ENCODE peak calls at places on chromosomes 6 and 20, in six cellular contexts. B is RWPE1, E is WERI-Rb-1, T is pancreas, I is PC-3, U is tibial artery. R is an unnamed sample.

GRCh38 chr20:10984899-10985298 is 311.1 kb upstream of the JAG1 start:
- DNase-seq in B (no peak), E (no peak), T (no peak), I (no peak), U (no peak), R (no peak)

GRCh38 chr6:4270799-4271198 is 135.4 kb upstream of the ECI2 start:
- DNase-seq in B (peak; percentile 61), E (no peak), T (no peak), I (peak; percentile 87), U (no peak), R (no peak)

GRCh38 chr20:48403362-48403761 is 424.4 kb downstream of the PREX1 start:
- DNase-seq in B (no peak), E (no peak), T (no peak), I (no peak), U (no peak), R (no peak)

GRCh38 chr6:87040729-87041128 is 54.2 kb downstream of the CGA start:
- DNase-seq in B (no peak), E (no peak), T (no peak), I (no peak), U (no peak), R (no peak)

GRCh38 chr20:8005033-8005432 is 14.5 kb downstream of the TMX4 start:
- DNase-seq in B (no peak), E (peak; percentile 48), T (no peak), I (no peak), U (no peak), R (no peak)

GRCh38 chr6:109791301-109791700 is 100.2 kb downstream of the FIG4 start:
- DNase-seq in B (no peak), E (no peak), T (no peak), I (peak; percentile 5), U (no peak), R (no peak)

GRCh38 chr6:119856136-119856535 is 506.6 kb upstream of the MAN1A1 start:
- DNase-seq in B (peak; percentile 17), E (no peak), T (no peak), I (peak; percentile 25), U (no peak), R (no peak)

GRCh38 chr6:119479860-119480655 is 130.5 kb upstream of the MAN1A1 start:
- DNase-seq in B (no peak), E (no peak), T (no peak), I (no peak), U (no peak), R (peak; percentile 18)

GRCh38 chr20:21361266-21361665 is 36.1 kb downstream of the NKX2-4 start:
- DNase-seq in B (peak; percentile 13), E (no peak), T (no peak), I (peak; percentile 8), U (no peak), R (no peak)

GRCh38 chr20:1437222-1437904 is 29.3 kb downstream of the NSFL1C start:
- DNase-seq in B (peak; percentile 76), E (peak; percentile 71), T (peak; percentile 86), I (peak; percentile 86), U (peak; percentile 65), R (peak; percentile 48)

GRCh38 chr20:51529758-51530157 is 12.8 kb downstream of the NFATC2 start:
- DNase-seq in B (no peak), E (no peak), T (no peak), I (no peak), U (no peak), R (no peak)

GRCh38 chr20:51570755-51571469 is 28.4 kb upstream of the NFATC2 start:
- DNase-seq in B (no peak), E (no peak), T (no peak), I (no peak), U (peak; percentile 49), R (no peak)

GRCh38 chr20:54897787-54898186 is 422.4 kb downstream of the DOK5 start:
- DNase-seq in B (no peak), E (no peak), T (no peak), I (no peak), U (no peak), R (no peak)

GRCh38 chr6:18362058-18362561 is 25.0 kb upstream of the RNF144B start:
- DNase-seq in B (peak; percentile 34), E (no peak), T (no peak), I (peak; percentile 48), U (no peak), R (peak; percentile 91)

GRCh38 chr6:33812669-33813068 is 8.9 kb upstream of the MLN start:
- DNase-seq in B (peak; percentile 62), E (no peak), T (peak; percentile 74), I (peak; percentile 68), U (no peak), R (no peak)

GRCh38 chr6:135481786-135482369 is 15.7 kb downstream of the AHI1 start:
- DNase-seq in B (no peak), E (no peak), T (no peak), I (no peak), U (no peak), R (no peak)

GRCh38 chr20:61614311-61615100 is 362.4 kb downstream of the CDH4 start:
- DNase-seq in B (no peak), E (no peak), T (no peak), I (no peak), U (no peak), R (no peak)

GRCh38 chr6:124441430-124441829 is 520.8 kb upstream of the RNF217 start:
- DNase-seq in B (no peak), E (no peak), T (no peak), I (no peak), U (no peak), R (no peak)

GRCh38 chr20:1321654-1321939 is 7.3 kb downstream of the SDCBP2 start:
- DNase-seq in B (no peak), E (no peak), T (no peak), I (no peak), U (no peak), R (no peak)

GRCh38 chr20:41483553-41483930 is 116.9 kb upstream of the EMILIN3 start:
- DNase-seq in B (no peak), E (no peak), T (no peak), I (peak; percentile 23), U (no peak), R (no peak)

GRCh38 chr20:840503-840857 is 7.0 kb downstream of the FAM110A start:
- DNase-seq in B (no peak), E (no peak), T (no peak), I (no peak), U (no peak), R (no peak)

GRCh38 chr6:73969982-73970960 is 274.3 kb downstream of the CD109 start:
- DNase-seq in B (peak; percentile 57), E (no peak), T (no peak), I (peak; percentile 68), U (no peak), R (no peak)

GRCh38 chr6:150290429-150290828 is 78.4 kb upstream of the IYD start:
- DNase-seq in B (peak; percentile 85), E (no peak), T (no peak), I (no peak), U (no peak), R (peak; percentile 87)

GRCh38 chr6:105759946-105760345 is 326.2 kb upstream of the PRDM1 start:
- DNase-seq in B (no peak), E (no peak), T (no peak), I (peak; percentile 16), U (no peak), R (no peak)

GRCh38 chr6:105760746-105761145 is 325.4 kb upstream of the PRDM1 start:
- DNase-seq in B (no peak), E (no peak), T (no peak), I (no peak), U (no peak), R (no peak)

GRCh38 chr6:105759015-105759414 is 327.1 kb upstream of the PRDM1 start:
- DNase-seq in B (no peak), E (no peak), T (no peak), I (peak; percentile 42), U (no peak), R (peak; percentile 68)

GRCh38 chr6:105755885-105756284 is 330.3 kb upstream of the PRDM1 start:
- DNase-seq in B (no peak), E (no peak), T (no peak), I (no peak), U (no peak), R (no peak)

GRCh38 chr6:105757512-105758200 is 328.5 kb upstream of the PRDM1 start:
- DNase-seq in B (no peak), E (no peak), T (no peak), I (peak; percentile 70), U (no peak), R (peak; percentile 70)
- H3K27ac ChIP-seq in B (no peak overlapping the region), E (no peak overlapping the region), T (no peak overlapping the region), I (peak overlapping the region; percentile 74), U (no peak overlapping the region), R (peak overlapping the region; percentile 63)

GRCh38 chr6:148745926-148746325 is 904 bp upstream of the UST start:
- DNase-seq in B (no peak), E (no peak), T (no peak), I (peak; percentile 37), U (no peak), R (no peak)
- H3K27ac ChIP-seq in B (peak overlapping the region; percentile 85), E (no peak overlapping the region), T (peak overlapping the region; percentile 86), I (no peak overlapping the region), U (peak overlapping the region; percentile 85), R (peak overlapping the region; percentile 61)

GRCh38 chr6:152094276-152094675 is 286.8 kb downstream of the ESR1 start:
- DNase-seq in B (no peak), E (no peak), T (no peak), I (no peak), U (no peak), R (no peak)

GRCh38 chr6:152093711-152094110 is 286.2 kb downstream of the ESR1 start:
- DNase-seq in B (no peak), E (no peak), T (no peak), I (no peak), U (no peak), R (no peak)

GRCh38 chr6:152089992-152090391 is 282.5 kb downstream of the ESR1 start:
- DNase-seq in B (peak; percentile 25), E (no peak), T (no peak), I (peak; percentile 72), U (peak; percentile 70), R (no peak)

GRCh38 chr6:152091851-152092341 is 284.4 kb downstream of the ESR1 start:
- DNase-seq in B (peak; percentile 24), E (no peak), T (no peak), I (peak; percentile 70), U (no peak), R (no peak)

DNA sequence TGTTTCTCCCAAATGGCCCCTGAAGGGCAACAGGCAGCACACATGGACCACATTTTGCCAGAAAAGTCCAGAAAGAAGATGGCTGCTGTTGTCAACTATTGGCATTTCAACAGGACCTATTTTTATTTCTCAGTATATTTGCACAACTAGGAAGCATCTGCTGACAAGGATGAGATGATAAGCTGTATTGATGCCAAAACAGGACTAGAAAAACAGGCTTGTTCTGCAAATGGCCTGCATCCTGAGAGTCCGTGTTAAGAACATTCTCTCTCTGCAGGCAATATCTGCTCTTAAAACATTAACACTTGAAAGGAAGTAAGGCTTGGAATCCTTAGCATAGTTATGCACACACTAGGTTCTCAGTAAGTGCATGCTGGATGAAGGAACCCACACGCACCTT is 283.7 kb downstream of the ESR1 start:
- DNase-seq in B (no peak), E (no peak), T (no peak), I (peak; percentile 49), U (no peak), R (no peak)
- H3K27ac ChIP-seq in B (no peak overlapping the region), E (no peak overlapping the region), T (no peak overlapping the region), I (peak overlapping the region; percentile 63), U (no peak overlapping the region), R (peak overlapping the region; percentile 40)

DNA sequence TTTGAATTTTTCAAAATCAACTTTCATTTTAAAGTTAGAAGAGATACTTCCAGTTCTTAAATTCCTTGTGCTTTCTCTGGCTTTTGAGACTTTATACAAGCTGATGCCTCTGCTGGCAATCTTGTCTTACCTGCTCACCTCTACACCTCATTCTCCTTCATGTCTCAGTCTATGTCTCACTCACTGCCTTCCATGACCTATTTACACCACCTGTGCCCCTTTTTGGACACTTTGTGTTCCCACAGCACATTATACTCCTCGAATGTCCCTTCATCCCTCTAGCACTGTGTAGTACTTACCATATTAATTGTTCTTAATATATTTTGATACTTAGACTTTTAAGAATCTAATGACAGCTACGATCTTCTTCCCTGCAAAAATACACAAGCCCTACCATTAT is 15.3 kb downstream of the PHIP start:
- DNase-seq in B (no peak), E (no peak), T (no peak), I (no peak), U (no peak), R (no peak)
- H3K27ac ChIP-seq in B (no peak overlapping the region), E (no peak overlapping the region), T (no peak overlapping the region), I (no peak overlapping the region), U (no peak overlapping the region), R (no peak overlapping the region)